ENCODE peak calls at places on chromosomes 3 and 15, in seven cellular contexts. D is MM.1S, E is LNCaP clone FGC, X is left ventricle myocardium inferior, P is psoas muscle, G is stomach, K is astrocyte. C is an unnamed sample.

GRCh38 chr15:82158811-82159210 is 103.7 kb downstream of the EFL1 start:
- DNase-seq in D (no peak), E (peak), X (peak), P (no peak), G (no peak), K (peak), C (no peak)

GRCh38 chr15:90145259-90145658 is 43.0 kb upstream of the IDH2 start:
- DNase-seq in D (no peak), E (no peak), X (no peak), P (no peak), G (no peak), K (no peak), C (no peak)

GRCh38 chr15:60572462-60573214 is 93.7 kb upstream of the ICE2 start:
- DNase-seq in D (no peak), E (no peak), X (no peak), P (no peak), G (no peak), K (no peak), C (no peak)

GRCh38 chr3:155946178-155946577 is 75.7 kb downstream of the GMPS start:
- DNase-seq in D (no peak), E (no peak), X (no peak), P (no peak), G (no peak), K (peak), C (peak)

GRCh38 chr3:169342652-169343051 is 320.9 kb downstream of the MECOM start:
- DNase-seq in D (no peak), E (no peak), X (no peak), P (no peak), G (no peak), K (no peak), C (no peak)

GRCh38 chr15:92810418-92811138 is 89.5 kb upstream of the CHD2 start:
- DNase-seq in D (peak), E (peak), X (peak), P (peak), G (no peak), K (peak), C (peak)

GRCh38 chr3:37054370-37054769 is 61.1 kb downstream of the MLH1 start:
- DNase-seq in D (peak), E (no peak), X (no peak), P (no peak), G (no peak), K (peak), C (peak)

GRCh38 chr3:109125902-109126301 is 8.0 kb upstream of the MORC1 start:
- DNase-seq in D (no peak), E (no peak), X (no peak), P (no peak), G (no peak), K (no peak), C (no peak)

GRCh38 chr15:33047077-33047476 is 147.4 kb downstream of the FMN1 start:
- DNase-seq in D (no peak), E (no peak), X (no peak), P (no peak), G (no peak), K (no peak), C (no peak)

DNA sequence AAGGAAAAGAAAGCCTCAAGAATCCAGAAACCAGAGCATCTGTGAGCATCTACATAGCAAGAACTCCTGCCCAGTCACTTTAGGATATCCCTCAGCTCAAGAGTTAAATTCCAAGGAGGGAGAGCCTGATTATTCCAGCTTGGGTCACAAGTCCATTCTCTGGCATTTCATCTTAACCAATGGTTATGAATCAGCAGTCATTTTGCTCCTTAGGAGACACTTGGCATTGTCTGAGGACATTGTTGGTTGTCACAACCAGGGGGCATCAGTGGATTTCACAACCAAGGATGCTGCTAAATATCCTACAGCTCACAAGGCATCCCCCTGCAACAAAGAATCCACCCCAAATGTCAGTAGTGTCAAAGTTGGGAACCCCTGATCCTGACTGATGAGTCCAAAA is 51.0 kb upstream of the LMCD1 start:
- DNase-seq in D (no peak), E (no peak), X (no peak), P (no peak), G (no peak), K (peak), C (no peak)
- TF ChIP-seq CTCF in D (no peak), E (no peak), X (peak), P (peak), G (no peak), K (peak), C (no peak)

DNA sequence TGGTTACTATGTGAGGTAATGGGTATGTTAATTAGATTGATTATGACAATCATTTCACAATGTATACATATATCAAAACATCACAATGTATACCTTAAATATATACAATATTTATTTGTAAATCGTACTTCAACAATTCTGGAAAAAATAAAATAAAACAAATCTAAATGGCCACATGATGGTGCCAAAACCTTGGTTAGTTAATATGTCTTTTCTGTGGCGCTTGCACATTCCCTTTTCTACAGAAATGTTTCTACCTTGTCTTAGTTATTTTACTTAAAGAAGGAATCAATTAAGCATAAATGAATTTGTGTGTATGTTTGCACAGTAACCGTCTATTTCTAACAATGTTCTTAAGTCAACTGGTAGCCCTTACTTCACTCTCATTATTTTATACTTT is 53.4 kb downstream of the OXSM start:
- DNase-seq in D (no peak), E (no peak), X (no peak), P (no peak), G (no peak), K (no peak), C (peak)
- TF ChIP-seq CTCF in D (no peak), E (peak), X (peak), P (peak), G (no peak), K (no peak), C (no peak)

GRCh38 chr3:120114981-120115380 is 20.7 kb upstream of the GSK3B start:
- DNase-seq in D (no peak), E (no peak), X (no peak), P (no peak), G (no peak), K (no peak), C (no peak)

GRCh38 chr3:120114376-120114775 is 20.1 kb upstream of the GSK3B start:
- DNase-seq in D (no peak), E (no peak), X (no peak), P (no peak), G (no peak), K (no peak), C (no peak)

GRCh38 chr3:120119846-120120510 is 25.7 kb upstream of the GSK3B start:
- DNase-seq in D (no peak), E (no peak), X (no peak), P (no peak), G (no peak), K (no peak), C (no peak)
- TF ChIP-seq CTCF in D (no peak), E (no peak), X (no peak), P (no peak), G (no peak), K (no peak), C (no peak)

DNA sequence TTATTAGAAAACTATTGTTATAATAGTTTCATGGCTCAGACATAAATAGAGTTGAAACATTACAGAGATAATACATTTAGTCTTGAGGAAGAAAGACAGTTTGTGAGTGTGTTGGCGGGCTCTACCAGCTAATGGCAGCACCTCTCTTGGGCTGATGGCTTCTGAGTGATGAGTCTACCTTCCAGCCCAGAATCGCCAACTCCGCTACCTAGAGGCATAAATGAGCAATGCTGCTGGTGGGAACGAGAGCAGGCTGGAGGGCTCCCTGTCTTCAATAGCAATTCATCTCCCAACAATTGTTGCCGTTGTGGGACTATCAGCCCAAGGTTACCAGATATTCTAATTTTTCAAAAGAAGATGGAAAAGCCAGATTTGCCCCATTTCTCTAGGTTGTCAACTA is 388.7 kb downstream of the FOXP1 start:
- DNase-seq in D (no peak), E (no peak), X (no peak), P (no peak), G (no peak), K (no peak), C (no peak)
- TF ChIP-seq CTCF in D (no peak), E (no peak), X (no peak), P (no peak), G (no peak), K (no peak), C (no peak)